ENCODE peak calls at places on chromosomes 3 and 15, in six cellular contexts. C is tibial artery, G is HFFc6, R is Peyer's patch, W is thoracic aorta, Z is kidney. S is an unnamed sample.

GRCh38 chr15:25784876-25785642 is 78.1 kb downstream of the ATP10A start:
- DNase-seq in C (peak), G (peak), R (no peak), W (no peak), Z (peak), S (no peak)

GRCh38 chr15:83919319-83919830 is 265.5 kb downstream of the ADAMTSL3 start:
- DNase-seq in C (no peak), G (no peak), R (no peak), W (no peak), Z (no peak), S (no peak)

GRCh38 chr3:178536271-178537079 is at the start of gene KCNMB2:
- DNase-seq in C (no peak), G (no peak), R (no peak), W (no peak), Z (no peak), S (peak)

GRCh38 chr3:139564290-139564861 is 24.8 kb upstream of the RBP1 start:
- DNase-seq in C (no peak), G (no peak), R (no peak), W (no peak), Z (no peak), S (peak)

GRCh38 chr3:71045917-71046282 is 537.6 kb downstream of the FOXP1 start:
- DNase-seq in C (no peak), G (no peak), R (no peak), W (no peak), Z (no peak), S (no peak)

GRCh38 chr15:96349933-96350292 is 19.4 kb downstream of the NR2F2 start:
- DNase-seq in C (no peak), G (no peak), R (no peak), W (no peak), Z (no peak), S (no peak)

GRCh38 chr3:46692566-46692983 is 904 bp downstream of the ALS2CL start:
- DNase-seq in C (peak), G (peak), R (peak), W (no peak), Z (peak), S (no peak)

GRCh38 chr3:186307594-186307993 is 54.4 kb downstream of the DGKG start:
- DNase-seq in C (no peak), G (peak), R (no peak), W (no peak), Z (no peak), S (no peak)

GRCh38 chr3:187748050-187748481 is 2.8 kb upstream of the BCL6 start:
- DNase-seq in C (peak), G (peak), R (peak), W (peak), Z (peak), S (peak)

GRCh38 chr15:58052334-58052733 is 13.2 kb downstream of the ALDH1A2 start:
- DNase-seq in C (no peak), G (no peak), R (no peak), W (no peak), Z (peak), S (no peak)

GRCh38 chr3:186516645-186517044 is 27.5 kb downstream of the CRYGS start:
- DNase-seq in C (no peak), G (no peak), R (no peak), W (no peak), Z (no peak), S (no peak)

GRCh38 chr3:157317895-157318294 is 118.8 kb upstream of the PTX3 start:
- DNase-seq in C (no peak), G (no peak), R (no peak), W (no peak), Z (no peak), S (no peak)

GRCh38 chr3:101182734-101183133 is 137.6 kb downstream of the IMPG2 start:
- DNase-seq in C (no peak), G (peak), R (no peak), W (no peak), Z (no peak), S (no peak)

GRCh38 chr3:160921020-160921635 is 165.1 kb downstream of the PPM1L start:
- DNase-seq in C (no peak), G (peak), R (no peak), W (no peak), Z (no peak), S (peak)

GRCh38 chr3:157669403-157669802 is 166.2 kb upstream of the VEPH1 start:
- DNase-seq in C (no peak), G (no peak), R (no peak), W (no peak), Z (no peak), S (no peak)

GRCh38 chr3:189851682-189852081 is 220.5 kb downstream of the TP63 start:
- DNase-seq in C (no peak), G (no peak), R (no peak), W (no peak), Z (no peak), S (no peak)

GRCh38 chr3:242986-243706 is 46.6 kb downstream of the CHL1 start:
- DNase-seq in C (no peak), G (no peak), R (no peak), W (no peak), Z (no peak), S (no peak)

GRCh38 chr3:76063019-76063418 is 277.7 kb upstream of the ZNF717 start:
- DNase-seq in C (no peak), G (no peak), R (no peak), W (no peak), Z (no peak), S (no peak)

GRCh38 chr3:122947621-122948202 is 79.9 kb downstream of the SEMA5B start:
- DNase-seq in C (no peak), G (no peak), R (no peak), W (no peak), Z (no peak), S (no peak)

GRCh38 chr3:128051837-128052766 is at the start of gene SEC61A1:
- DNase-seq in C (peak), G (peak), R (peak), W (peak), Z (peak), S (peak)

GRCh38 chr15:39597751-39598185 is 16.9 kb downstream of the THBS1 start:
- DNase-seq in C (no peak), G (peak), R (no peak), W (no peak), Z (no peak), S (no peak)

GRCh38 chr3:31251083-31251482 is 281.6 kb upstream of the STT3B start:
- DNase-seq in C (no peak), G (no peak), R (no peak), W (no peak), Z (no peak), S (no peak)

GRCh38 chr15:46312133-46312740 is 677.4 kb downstream of the SQOR start:
- DNase-seq in C (peak), G (peak), R (peak), W (peak), Z (no peak), S (peak)

GRCh38 chr3:127211118-127212060 is 18.5 kb downstream of the PRR23E start:
- DNase-seq in C (peak), G (no peak), R (peak), W (no peak), Z (no peak), S (no peak)

GRCh38 chr3:69090021-69090420 is 5.3 kb downstream of the ARL6IP5 start:
- DNase-seq in C (no peak), G (peak), R (no peak), W (no peak), Z (no peak), S (no peak)

GRCh38 chr15:70156781-70157261 is 59.1 kb upstream of the TLE3 start:
- DNase-seq in C (peak), G (peak), R (no peak), W (no peak), Z (no peak), S (no peak)

GRCh38 chr15:78004919-78005634 is 72.4 kb downstream of the TBC1D2B start:
- DNase-seq in C (peak), G (peak), R (no peak), W (no peak), Z (peak), S (no peak)

GRCh38 chr3:141368925-141369794 is 856 bp downstream of the ZBTB38 start:
- DNase-seq in C (no peak), G (no peak), R (no peak), W (no peak), Z (no peak), S (no peak)

GRCh38 chr3:16264174-16264707 is 502 bp downstream of the DPH3 start:
- DNase-seq in C (no peak), G (no peak), R (no peak), W (no peak), Z (no peak), S (no peak)

GRCh38 chr15:90214553-90215205 is 13.5 kb downstream of the SEMA4B start:
- DNase-seq in C (no peak), G (no peak), R (no peak), W (no peak), Z (no peak), S (no peak)

GRCh38 chr15:77907824-77908751 is 169.4 kb downstream of the TBC1D2B start:
- DNase-seq in C (no peak), G (peak), R (peak), W (no peak), Z (peak), S (peak)

GRCh38 chr15:31372635-31373091 is 46.0 kb downstream of the KLF13 start:
- DNase-seq in C (no peak), G (peak), R (no peak), W (no peak), Z (peak), S (peak)

GRCh38 chr3:27577504-27577903 is 93.3 kb upstream of the SLC4A7 start:
- DNase-seq in C (no peak), G (no peak), R (no peak), W (no peak), Z (no peak), S (no peak)

GRCh38 chr3:50118237-50118636 is 29.5 kb downstream of the RBM5 start:
- DNase-seq in C (no peak), G (no peak), R (no peak), W (no peak), Z (peak), S (no peak)

GRCh38 chr3:94226058-94226457 is 163.2 kb downstream of the NSUN3 start:
- DNase-seq in C (no peak), G (peak), R (no peak), W (no peak), Z (no peak), S (no peak)

GRCh38 chr15:42591238-42591936 is 16.0 kb downstream of the STARD9 start:
- DNase-seq in C (no peak), G (peak), R (no peak), W (no peak), Z (no peak), S (no peak)
- TF ChIP-seq CTCF in C (peak), G (peak), R (peak), W (peak), Z (peak), S (peak)

GRCh38 chr15:72749700-72750099 is 33.9 kb downstream of the ADPGK start:
- DNase-seq in C (no peak), G (no peak), R (no peak), W (no peak), Z (no peak), S (no peak)

GRCh38 chr15:72754096-72754495 is 29.5 kb downstream of the ADPGK start:
- DNase-seq in C (no peak), G (no peak), R (no peak), W (no peak), Z (no peak), S (no peak)

GRCh38 chr15:72751751-72752455 is 31.7 kb downstream of the ADPGK start:
- DNase-seq in C (no peak), G (no peak), R (no peak), W (no peak), Z (no peak), S (no peak)
- TF ChIP-seq CTCF in C (no peak), G (no peak), R (no peak), W (no peak), Z (no peak), S (no peak)

GRCh38 chr15:68818088-68818670 is 2.5 kb downstream of the ANP32A start:
- DNase-seq in C (peak), G (no peak), R (peak), W (no peak), Z (peak), S (peak)
- TF ChIP-seq CTCF in C (no peak), G (peak), R (peak), W (no peak), Z (no peak), S (peak)

GRCh38 chr3:134748698-134749097 is 46.4 kb upstream of the EPHB1 start:
- DNase-seq in C (no peak), G (no peak), R (no peak), W (no peak), Z (no peak), S (no peak)

GRCh38 chr3:134749174-134749573 is 45.9 kb upstream of the EPHB1 start:
- DNase-seq in C (no peak), G (no peak), R (no peak), W (no peak), Z (no peak), S (no peak)

GRCh38 chr3:134751831-134752230 is 43.2 kb upstream of the EPHB1 start:
- DNase-seq in C (no peak), G (no peak), R (no peak), W (no peak), Z (no peak), S (no peak)

GRCh38 chr3:134752761-134753461 is 42.1 kb upstream of the EPHB1 start:
- DNase-seq in C (no peak), G (no peak), R (no peak), W (no peak), Z (no peak), S (no peak)

DNA sequence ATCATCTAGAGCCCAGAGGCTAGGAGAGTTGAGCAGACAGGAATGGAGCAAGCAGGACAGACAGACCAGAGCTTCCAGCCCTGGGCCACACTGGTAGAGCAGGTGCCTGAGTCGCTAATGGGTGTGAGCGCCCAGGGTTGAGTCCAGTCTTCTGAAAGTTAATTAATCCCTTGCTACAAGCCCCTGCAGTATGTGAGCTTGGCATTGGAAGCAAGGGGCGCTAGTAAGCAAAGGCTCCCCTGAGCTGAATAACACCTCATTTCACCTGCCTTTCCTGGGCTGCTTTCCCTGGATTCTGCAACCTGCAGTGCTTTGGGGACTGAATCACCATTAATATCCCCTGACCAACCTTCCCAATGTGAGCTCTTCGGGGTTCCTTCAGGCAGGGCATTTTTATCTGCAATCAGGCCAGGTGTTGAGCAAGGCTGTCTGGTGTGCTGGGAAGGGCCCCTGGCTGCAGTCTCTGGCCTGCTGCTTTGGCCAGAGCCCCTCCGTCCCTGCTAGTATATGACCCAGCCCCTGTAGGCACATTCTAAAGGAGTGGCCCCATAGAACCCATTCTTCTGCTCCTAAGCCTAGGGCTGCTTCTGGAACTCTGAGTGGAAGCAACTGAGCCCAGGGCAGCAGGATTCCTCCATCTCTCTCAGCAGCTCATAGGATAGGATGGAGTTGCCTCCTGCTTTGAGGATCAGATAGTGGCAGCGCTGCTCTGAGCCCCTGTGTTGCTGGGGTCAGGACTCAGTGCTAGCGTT is 45.1 kb upstream of the EPHB1 start:
- DNase-seq in C (no peak), G (no peak), R (no peak), W (no peak), Z (no peak), S (no peak)
- TF ChIP-seq CTCF in C (no peak), G (no peak), R (no peak), W (no peak), Z (no peak), S (no peak)

DNA sequence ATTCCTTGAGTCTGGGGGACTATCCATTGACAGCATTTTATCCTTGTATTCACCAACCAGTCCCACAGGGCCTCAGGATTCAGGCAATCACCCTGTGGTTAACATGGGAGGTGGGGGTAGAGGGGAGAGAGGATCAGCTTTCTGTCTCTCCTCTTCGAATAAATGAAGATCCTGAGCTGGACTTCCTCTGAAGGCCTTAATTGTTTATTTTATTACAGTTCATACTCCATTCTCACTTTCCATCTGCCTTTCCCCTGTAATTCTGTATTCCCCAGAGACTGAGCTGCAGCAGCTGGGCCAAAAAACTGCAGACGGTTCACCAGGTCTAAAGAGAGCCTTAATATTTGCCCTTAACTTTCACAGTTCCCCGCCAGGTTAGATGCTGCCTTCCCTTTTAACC is 11.9 kb downstream of the TAGLN3 start:
- DNase-seq in C (no peak), G (no peak), R (no peak), W (no peak), Z (no peak), S (no peak)
- TF ChIP-seq CTCF in C (no peak), G (no peak), R (no peak), W (no peak), Z (no peak), S (no peak)

GRCh38 chr15:84981711-84982300 is at the start of gene PDE8A:
- DNase-seq in C (peak), G (peak), R (peak), W (no peak), Z (peak), S (peak)

GRCh38 chr15:84979651-84980050 is 2.0 kb upstream of the PDE8A start:
- DNase-seq in C (no peak), G (no peak), R (no peak), W (no peak), Z (peak), S (no peak)

GRCh38 chr15:84982301-84982920 is 755 bp downstream of the PDE8A start:
- DNase-seq in C (peak), G (no peak), R (peak), W (no peak), Z (peak), S (peak)

GRCh38 chr15:84980196-84981053 is 1.2 kb upstream of the PDE8A start:
- DNase-seq in C (peak), G (peak), R (peak), W (peak), Z (peak), S (peak)

DNA sequence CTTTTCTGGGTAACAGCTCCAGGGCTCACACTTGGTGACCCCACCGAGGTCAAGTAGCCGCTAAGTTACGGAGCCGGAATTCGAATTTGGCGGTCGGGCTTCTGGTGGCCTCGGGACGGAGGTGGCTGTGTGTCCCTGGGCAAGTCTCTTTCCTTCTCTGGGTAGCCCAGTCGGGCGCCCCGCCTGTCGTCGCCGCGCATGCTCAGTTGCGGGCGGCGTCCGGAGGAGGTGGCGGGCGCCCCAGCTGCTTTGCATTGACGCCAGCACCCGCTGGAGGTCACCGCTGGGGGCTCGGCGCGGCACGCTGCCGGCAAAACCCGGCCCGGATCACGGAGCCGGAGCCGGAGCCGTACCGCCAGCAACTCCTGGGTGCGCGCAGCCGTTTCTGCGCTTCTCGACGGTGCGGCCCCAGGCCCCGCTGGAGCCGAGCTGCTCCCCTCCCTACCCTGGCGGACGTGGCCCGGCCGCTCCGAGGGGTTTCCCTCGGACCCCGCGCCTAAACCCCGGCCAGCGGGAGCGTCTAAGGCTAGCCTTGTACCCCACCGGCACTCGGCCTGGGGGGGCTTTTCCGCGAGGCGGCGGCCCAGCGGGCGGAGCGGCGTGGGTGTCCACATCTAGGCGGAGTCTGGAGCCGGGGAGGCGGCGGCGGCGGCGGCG is 474 bp upstream of the PDE8A start:
- DNase-seq in C (peak), G (peak), R (peak), W (peak), Z (peak), S (peak)
- TF ChIP-seq CTCF in C (peak), G (peak), R (peak), W (peak), Z (peak), S (peak)

DNA sequence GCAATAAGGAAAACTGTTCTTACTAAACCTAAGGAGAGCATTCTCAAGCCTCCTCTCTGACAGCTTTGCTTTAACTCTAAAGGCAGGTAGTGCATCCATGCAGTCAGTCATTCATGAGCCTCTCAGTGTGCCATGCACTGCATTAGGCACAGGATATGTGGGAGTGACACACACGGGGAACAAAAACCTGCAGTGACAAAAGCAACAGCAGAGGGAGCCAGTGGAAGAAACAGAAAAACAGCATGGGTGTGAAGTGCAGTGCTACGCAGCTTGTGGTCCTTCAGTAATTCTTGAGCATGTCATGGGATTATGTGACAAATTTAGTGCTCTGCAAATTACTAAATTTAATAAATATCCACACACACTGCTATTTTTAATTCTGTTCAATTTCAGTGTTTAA is 230.7 kb downstream of the BBX start:
- DNase-seq in C (no peak), G (peak), R (no peak), W (no peak), Z (no peak), S (peak)
- TF ChIP-seq CTCF in C (peak), G (peak), R (peak), W (peak), Z (peak), S (peak)

GRCh38 chr15:65289261-65289854 is 2.7 kb upstream of the PARP16 start:
- DNase-seq in C (no peak), G (no peak), R (no peak), W (no peak), Z (no peak), S (no peak)

GRCh38 chr15:65287515-65287845 is 797 bp upstream of the PARP16 start:
- DNase-seq in C (no peak), G (no peak), R (no peak), W (no peak), Z (no peak), S (no peak)

GRCh38 chr15:65285291-65286068 is 1.2 kb downstream of the PARP16 start:
- DNase-seq in C (no peak), G (peak), R (no peak), W (no peak), Z (no peak), S (no peak)

GRCh38 chr15:65286069-65286703 is 497 bp downstream of the PARP16 start:
- DNase-seq in C (peak), G (no peak), R (peak), W (no peak), Z (peak), S (no peak)

GRCh38 chr15:65286704-65287514 is at the start of gene PARP16:
- DNase-seq in C (peak), G (peak), R (peak), W (peak), Z (peak), S (peak)
- TF ChIP-seq CTCF in C (peak), G (peak), R (peak), W (peak), Z (peak), S (no peak)